ENCODE peak calls at places on chromosomes 4 and X, in five cellular contexts. One of them, this sample, is unnamed.

GRCh38 chrX:153792368-153792767 is 1.8 kb downstream of the IDH3G start:
- DNase-seq in GM12878: no peak
- DNase-seq in HepG2: no peak
- DNase-seq in A549: no peak
- DNase-seq in K562: no peak
- DNase-seq in this sample: no peak

GRCh38 chr4:14084598-14084997 is 457.1 kb upstream of the BOD1L1 start:
- DNase-seq in A549: no peak
- DNase-seq in GM12878: no peak
- DNase-seq in HepG2: no peak
- DNase-seq in K562: no peak
- DNase-seq in this sample: no peak

GRCh38 chrX:31139966-31140365 is 68.1 kb upstream of the FTHL17 start:
- DNase-seq in GM12878: no peak
- DNase-seq in A549: no peak
- DNase-seq in HepG2: no peak
- DNase-seq in K562: no peak
- DNase-seq in this sample: no peak

GRCh38 chr4:151204925-151205524 is 71.9 kb upstream of the PRSS48 start:
- DNase-seq in K562: no peak
- DNase-seq in HepG2: peak
- DNase-seq in A549: peak
- DNase-seq in GM12878: no peak
- DNase-seq in this sample: no peak

GRCh38 chr4:183132081-183132480 is 33.0 kb downstream of the WWC2 start:
- DNase-seq in HepG2: no peak
- DNase-seq in GM12878: no peak
- DNase-seq in A549: no peak
- DNase-seq in K562: no peak
- DNase-seq in this sample: no peak

GRCh38 chrX:95903490-95903889 is 781.2 kb upstream of the DIAPH2 start:
- DNase-seq in HepG2: no peak
- DNase-seq in K562: peak
- DNase-seq in A549: no peak
- DNase-seq in GM12878: no peak
- DNase-seq in this sample: no peak

GRCh38 chr4:89929425-89930272 is 35.0 kb downstream of the MMRN1 start:
- DNase-seq in GM12878: peak
- DNase-seq in HepG2: no peak
- DNase-seq in A549: no peak
- DNase-seq in K562: no peak
- DNase-seq in this sample: no peak

GRCh38 chr4:54255881-54256280 is 26.8 kb downstream of the PDGFRA start:
- DNase-seq in HepG2: no peak
- DNase-seq in GM12878: no peak
- DNase-seq in A549: no peak
- DNase-seq in K562: no peak
- DNase-seq in this sample: no peak

GRCh38 chrX:19513383-19513782 is 1.9 kb downstream of the MAP3K15 start:
- DNase-seq in A549: no peak
- DNase-seq in K562: no peak
- DNase-seq in GM12878: no peak
- DNase-seq in HepG2: peak
- DNase-seq in this sample: peak

GRCh38 chr4:125796138-125796537 is 481.4 kb downstream of the FAT4 start:
- DNase-seq in GM12878: no peak
- DNase-seq in K562: no peak
- DNase-seq in HepG2: no peak
- DNase-seq in A549: no peak
- DNase-seq in this sample: peak

GRCh38 chrX:140229187-140229586 is 263.9 kb upstream of the CXorf66 start:
- DNase-seq in K562: no peak
- DNase-seq in GM12878: no peak
- DNase-seq in HepG2: no peak
- DNase-seq in A549: no peak
- DNase-seq in this sample: no peak

GRCh38 chr4:146053901-146054300 is 115.3 kb upstream of the ZNF827 start:
- DNase-seq in A549: no peak
- DNase-seq in K562: no peak
- DNase-seq in HepG2: no peak
- DNase-seq in GM12878: no peak
- DNase-seq in this sample: no peak

GRCh38 chr4:146049802-146050201 is 111.2 kb upstream of the ZNF827 start:
- DNase-seq in GM12878: peak
- DNase-seq in HepG2: no peak
- DNase-seq in K562: no peak
- DNase-seq in A549: no peak
- DNase-seq in this sample: no peak

GRCh38 chr4:146054676-146055075 is 116.1 kb upstream of the ZNF827 start:
- DNase-seq in A549: no peak
- DNase-seq in HepG2: no peak
- DNase-seq in GM12878: no peak
- DNase-seq in K562: no peak
- DNase-seq in this sample: no peak

GRCh38 chr4:146051724-146052396 is 113.2 kb upstream of the ZNF827 start:
- DNase-seq in GM12878: no peak
- DNase-seq in K562: no peak
- DNase-seq in HepG2: no peak
- DNase-seq in A549: no peak
- DNase-seq in this sample: no peak
- TF ChIP-seq REST in GM12878: no peak
- TF ChIP-seq REST in K562: no peak
- TF ChIP-seq REST in HepG2: no peak
- TF ChIP-seq REST in A549: no peak
- TF ChIP-seq REST in this sample: no peak

GRCh38 chr4:83767017-83767541 is 231.2 kb downstream of the GPAT3 start:
- DNase-seq in GM12878: no peak
- DNase-seq in HepG2: no peak
- DNase-seq in A549: no peak
- DNase-seq in K562: no peak
- DNase-seq in this sample: no peak
- TF ChIP-seq EP300 in GM12878: no peak
- TF ChIP-seq EP300 in HepG2: no peak
- TF ChIP-seq EP300 in A549: no peak
- TF ChIP-seq EP300 in K562: no peak
- TF ChIP-seq EP300 in this sample: no peak

GRCh38 chr4:108622022-108622421 is 1.6 kb downstream of the RPL34 start:
- DNase-seq in GM12878: no peak
- DNase-seq in A549: no peak
- DNase-seq in K562: no peak
- DNase-seq in HepG2: no peak
- DNase-seq in this sample: no peak

GRCh38 chr4:108622828-108623227 is 2.5 kb downstream of the RPL34 start:
- DNase-seq in A549: no peak
- DNase-seq in HepG2: no peak
- DNase-seq in K562: no peak
- DNase-seq in GM12878: no peak
- DNase-seq in this sample: no peak

GRCh38 chr4:108626056-108626455 is 5.7 kb downstream of the RPL34 start:
- DNase-seq in GM12878: no peak
- DNase-seq in HepG2: no peak
- DNase-seq in A549: no peak
- DNase-seq in K562: no peak
- DNase-seq in this sample: no peak

GRCh38 chr4:108620933-108621905 is 843 bp downstream of the RPL34 start:
- DNase-seq in A549: no peak
- DNase-seq in K562: no peak
- DNase-seq in GM12878: no peak
- DNase-seq in HepG2: no peak
- DNase-seq in this sample: no peak

DNA sequence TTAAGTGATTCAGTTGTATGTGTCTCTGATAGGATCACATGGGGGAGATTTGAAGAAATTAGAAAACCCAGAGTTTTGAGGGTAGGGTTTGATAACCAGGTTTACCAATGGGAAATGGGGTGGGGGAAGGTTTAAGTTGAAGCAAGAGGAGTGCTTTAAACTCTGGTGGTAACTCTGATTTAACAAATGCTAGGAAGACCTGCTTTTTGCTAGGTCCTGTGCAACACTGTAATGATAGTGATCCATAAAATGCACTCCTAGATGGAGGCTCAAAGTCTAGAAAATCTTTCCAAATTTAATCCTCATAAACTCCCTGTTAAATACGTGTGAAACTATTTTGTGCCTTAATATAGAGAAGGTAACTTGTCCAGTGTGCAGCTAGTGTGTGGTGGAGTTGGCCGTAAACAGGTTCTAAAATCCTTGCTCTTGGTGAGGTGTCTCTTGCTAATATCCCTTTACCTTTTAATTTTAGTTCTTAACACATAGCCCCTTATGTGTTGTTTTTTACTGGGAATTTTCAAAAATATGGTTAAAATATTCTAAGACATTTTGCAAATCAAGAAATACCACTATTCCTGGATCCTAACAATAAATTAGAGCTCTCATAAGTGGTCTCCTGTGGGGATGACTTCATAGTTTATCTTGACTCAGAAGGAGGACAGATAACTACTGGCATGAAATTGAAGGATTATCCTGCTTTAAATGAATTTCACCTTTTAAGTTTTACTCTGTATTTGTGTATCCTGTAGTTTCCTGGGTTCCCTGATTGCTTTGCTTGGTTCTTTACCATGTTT is 4.1 kb downstream of the RPL34 start:
- DNase-seq in A549: no peak
- DNase-seq in K562: no peak
- DNase-seq in HepG2: no peak
- DNase-seq in GM12878: no peak
- DNase-seq in this sample: no peak
- TF ChIP-seq REST in A549: no peak
- TF ChIP-seq REST in K562: no peak
- TF ChIP-seq REST in HepG2: no peak
- TF ChIP-seq REST in GM12878: no peak
- TF ChIP-seq REST in this sample: no peak

GRCh38 chr4:41428941-41429669 is 108.9 kb upstream of the LIMCH1 start:
- DNase-seq in HepG2: no peak
- DNase-seq in GM12878: no peak
- DNase-seq in A549: no peak
- DNase-seq in K562: no peak
- DNase-seq in this sample: no peak
- TF ChIP-seq EP300 in HepG2: no peak
- TF ChIP-seq EP300 in GM12878: no peak
- TF ChIP-seq EP300 in A549: no peak
- TF ChIP-seq EP300 in K562: no peak
- TF ChIP-seq EP300 in this sample: no peak

GRCh38 chr4:164440196-164440595 is 313.7 kb upstream of the SMIM31 start:
- DNase-seq in K562: peak
- DNase-seq in A549: no peak
- DNase-seq in HepG2: no peak
- DNase-seq in GM12878: no peak
- DNase-seq in this sample: no peak
- TF ChIP-seq REST in K562: no peak
- TF ChIP-seq REST in A549: no peak
- TF ChIP-seq REST in HepG2: no peak
- TF ChIP-seq REST in GM12878: no peak
- TF ChIP-seq REST in this sample: no peak

DNA sequence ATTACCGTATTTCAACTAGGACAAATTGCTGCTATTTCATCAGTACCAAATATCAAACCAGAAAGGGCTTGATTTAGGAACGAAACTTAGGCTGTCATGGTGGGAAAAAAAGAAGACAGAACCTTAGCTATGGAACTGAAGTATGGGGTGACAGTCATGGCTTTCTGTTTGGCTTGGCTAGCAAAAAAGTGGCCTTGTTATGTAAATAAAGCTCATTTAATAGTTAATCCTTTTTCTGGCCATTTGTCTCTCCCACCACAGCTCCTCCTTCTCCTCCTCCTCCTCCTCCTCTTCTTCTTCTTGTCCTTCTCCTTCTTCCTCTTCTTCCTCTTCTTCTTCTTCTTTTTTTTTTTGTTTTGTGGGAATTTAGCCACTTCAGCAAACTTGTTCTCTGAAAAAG is 434.7 kb upstream of the NDST4 start:
- DNase-seq in A549: no peak
- DNase-seq in K562: no peak
- DNase-seq in HepG2: no peak
- DNase-seq in GM12878: no peak
- DNase-seq in this sample: no peak
- TF ChIP-seq EP300 in A549: no peak
- TF ChIP-seq EP300 in K562: no peak
- TF ChIP-seq EP300 in HepG2: no peak
- TF ChIP-seq EP300 in GM12878: no peak
- TF ChIP-seq EP300 in this sample: no peak

DNA sequence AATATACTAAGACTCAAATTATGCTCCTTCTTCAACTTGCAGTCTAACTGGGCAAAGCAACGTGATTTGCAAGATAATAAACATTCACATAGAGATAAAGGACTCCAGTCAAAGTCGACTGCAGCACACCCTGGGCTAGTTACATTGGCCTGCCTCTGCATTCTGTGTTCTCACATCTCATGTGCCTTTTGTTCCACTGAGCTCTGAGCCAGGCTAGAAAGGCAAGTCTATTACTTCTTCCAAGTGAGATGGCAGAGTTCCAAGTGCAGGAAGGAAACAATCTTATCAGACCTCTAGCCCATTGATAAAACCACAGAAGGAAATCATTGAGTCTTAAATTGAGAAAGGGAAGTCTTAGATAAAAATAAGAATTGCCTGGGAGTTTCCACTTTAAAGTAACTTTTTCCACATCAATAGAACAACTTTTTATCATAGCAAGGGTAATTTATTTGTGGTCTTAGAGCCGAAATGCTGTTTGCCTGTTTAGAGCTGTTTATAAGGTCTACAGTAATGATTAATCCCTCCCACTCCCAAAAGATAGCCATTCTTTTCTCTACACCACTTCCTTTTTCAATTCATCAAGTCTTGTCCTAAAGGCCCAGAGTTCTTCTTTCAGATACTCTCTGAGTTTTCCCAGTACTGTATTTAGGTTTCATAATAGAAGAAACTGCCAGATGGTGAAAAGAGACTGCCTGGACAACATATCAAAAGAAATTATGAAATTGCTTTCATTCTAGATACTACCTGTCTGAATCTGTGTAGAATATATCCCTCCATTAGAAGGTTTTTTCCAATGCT is 200.2 kb downstream of the GUCY2F start:
- DNase-seq in GM12878: no peak
- DNase-seq in K562: peak
- DNase-seq in A549: no peak
- DNase-seq in HepG2: no peak
- DNase-seq in this sample: no peak
- TF ChIP-seq REST in GM12878: no peak
- TF ChIP-seq REST in K562: no peak
- TF ChIP-seq REST in A549: no peak
- TF ChIP-seq REST in HepG2: no peak
- TF ChIP-seq REST in this sample: no peak

DNA sequence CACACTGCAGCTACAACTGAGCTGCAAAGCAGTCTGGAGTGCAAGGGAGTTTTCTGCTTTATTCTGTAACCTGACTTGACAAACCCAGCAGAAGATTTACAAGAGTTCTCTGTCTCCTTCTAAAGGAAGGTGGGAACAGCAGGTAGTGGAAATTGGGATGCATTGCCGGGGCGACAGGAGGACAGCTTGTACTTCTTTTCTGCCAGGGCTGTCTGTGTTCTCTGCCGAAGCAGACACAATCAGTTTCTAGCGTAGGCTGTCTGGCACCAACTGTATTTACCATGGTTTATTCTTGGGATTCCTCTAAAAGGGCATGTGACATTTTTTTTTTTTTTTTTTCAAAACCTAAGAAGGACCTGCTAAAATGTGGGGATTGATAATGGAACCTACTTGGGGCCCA is 190.8 kb upstream of the GK2 start:
- DNase-seq in GM12878: no peak
- DNase-seq in A549: no peak
- DNase-seq in HepG2: no peak
- DNase-seq in K562: no peak
- DNase-seq in this sample: no peak
- TF ChIP-seq EP300 in GM12878: no peak
- TF ChIP-seq EP300 in A549: no peak
- TF ChIP-seq EP300 in HepG2: no peak
- TF ChIP-seq EP300 in K562: no peak
- TF ChIP-seq EP300 in this sample: no peak

This sample was measured in SK-N-SH.